ENCODE peak calls at places on chromosomes 3 and 15, in seven cellular contexts. One of them, this sample, is unnamed.

GRCh38 chr3:186359078-186359477 is 3.0 kb downstream of the DGKG start:
- DNase-seq in lower lobe of right lung: no peak
- DNase-seq in Peyer's patch: no peak
- DNase-seq in SK-N-SH: no peak
- DNase-seq in endodermal cell: no peak
- DNase-seq in AG09309: no peak
- DNase-seq in ovary: no peak
- DNase-seq in this sample: no peak

GRCh38 chr15:84862214-84862975 is 22.1 kb upstream of the SLC28A1 start:
- DNase-seq in Peyer's patch: no peak
- DNase-seq in endodermal cell: no peak
- DNase-seq in AG09309: no peak
- DNase-seq in SK-N-SH: no peak
- DNase-seq in lower lobe of right lung: no peak
- DNase-seq in ovary: no peak
- DNase-seq in this sample: no peak

GRCh38 chr3:71690222-71690821 is 34.9 kb downstream of the EIF4E3 start:
- DNase-seq in ovary: peak
- DNase-seq in Peyer's patch: no peak
- DNase-seq in endodermal cell: no peak
- DNase-seq in AG09309: peak
- DNase-seq in lower lobe of right lung: no peak
- DNase-seq in SK-N-SH: no peak
- DNase-seq in this sample: no peak

GRCh38 chr15:95843241-95843851 is 487.2 kb upstream of the NR2F2 start:
- DNase-seq in endodermal cell: no peak
- DNase-seq in ovary: no peak
- DNase-seq in lower lobe of right lung: no peak
- DNase-seq in SK-N-SH: no peak
- DNase-seq in AG09309: peak
- DNase-seq in Peyer's patch: no peak
- DNase-seq in this sample: no peak

GRCh38 chr15:41182266-41182665 is 48.3 kb downstream of the EXD1 start:
- DNase-seq in ovary: no peak
- DNase-seq in endodermal cell: no peak
- DNase-seq in SK-N-SH: no peak
- DNase-seq in lower lobe of right lung: no peak
- DNase-seq in AG09309: no peak
- DNase-seq in Peyer's patch: no peak
- DNase-seq in this sample: no peak

GRCh38 chr3:188389711-188390346 is 235.9 kb downstream of the LPP start:
- DNase-seq in ovary: no peak
- DNase-seq in AG09309: no peak
- DNase-seq in endodermal cell: no peak
- DNase-seq in lower lobe of right lung: no peak
- DNase-seq in Peyer's patch: no peak
- DNase-seq in SK-N-SH: no peak
- DNase-seq in this sample: peak

GRCh38 chr3:99883138-99883461 is 65.4 kb downstream of the CMSS1 start:
- DNase-seq in ovary: no peak
- DNase-seq in AG09309: no peak
- DNase-seq in SK-N-SH: no peak
- DNase-seq in endodermal cell: no peak
- DNase-seq in lower lobe of right lung: no peak
- DNase-seq in Peyer's patch: no peak
- DNase-seq in this sample: no peak

GRCh38 chr3:112059497-112059896 is 25.0 kb downstream of the TMPRSS7 start:
- DNase-seq in SK-N-SH: no peak
- DNase-seq in ovary: no peak
- DNase-seq in lower lobe of right lung: no peak
- DNase-seq in Peyer's patch: no peak
- DNase-seq in AG09309: no peak
- DNase-seq in endodermal cell: no peak
- DNase-seq in this sample: no peak

GRCh38 chr15:78292219-78292618 is 7.2 kb downstream of the SKIC8 start:
- DNase-seq in SK-N-SH: no peak
- DNase-seq in AG09309: no peak
- DNase-seq in ovary: no peak
- DNase-seq in endodermal cell: no peak
- DNase-seq in Peyer's patch: no peak
- DNase-seq in lower lobe of right lung: no peak
- DNase-seq in this sample: no peak

GRCh38 chr15:29770796-29771195 is 51.5 kb downstream of the TJP1 start:
- DNase-seq in AG09309: no peak
- DNase-seq in Peyer's patch: no peak
- DNase-seq in endodermal cell: no peak
- DNase-seq in ovary: no peak
- DNase-seq in SK-N-SH: no peak
- DNase-seq in lower lobe of right lung: no peak
- DNase-seq in this sample: no peak

GRCh38 chr3:12235691-12236090 is 53.2 kb upstream of the PPARG start:
- DNase-seq in Peyer's patch: no peak
- DNase-seq in SK-N-SH: no peak
- DNase-seq in ovary: no peak
- DNase-seq in lower lobe of right lung: no peak
- DNase-seq in endodermal cell: no peak
- DNase-seq in AG09309: no peak
- DNase-seq in this sample: no peak

GRCh38 chr15:64630403-64631107 is 144.8 kb downstream of the RBPMS2 start:
- DNase-seq in SK-N-SH: no peak
- DNase-seq in Peyer's patch: no peak
- DNase-seq in endodermal cell: no peak
- DNase-seq in lower lobe of right lung: no peak
- DNase-seq in AG09309: no peak
- DNase-seq in ovary: no peak
- DNase-seq in this sample: no peak

GRCh38 chr3:72413228-72413627 is 435.0 kb downstream of the SHQ1 start:
- DNase-seq in endodermal cell: no peak
- DNase-seq in AG09309: no peak
- DNase-seq in SK-N-SH: no peak
- DNase-seq in ovary: no peak
- DNase-seq in lower lobe of right lung: no peak
- DNase-seq in Peyer's patch: no peak
- DNase-seq in this sample: no peak

GRCh38 chr3:146256851-146257486 is 6.1 kb upstream of the PLSCR4 start:
- DNase-seq in Peyer's patch: no peak
- DNase-seq in AG09309: no peak
- DNase-seq in ovary: no peak
- DNase-seq in lower lobe of right lung: no peak
- DNase-seq in SK-N-SH: no peak
- DNase-seq in endodermal cell: peak
- DNase-seq in this sample: no peak

GRCh38 chr3:17166369-17166768 is 281.6 kb downstream of the PLCL2 start:
- DNase-seq in AG09309: no peak
- DNase-seq in SK-N-SH: no peak
- DNase-seq in lower lobe of right lung: no peak
- DNase-seq in ovary: no peak
- DNase-seq in endodermal cell: no peak
- DNase-seq in Peyer's patch: no peak
- DNase-seq in this sample: no peak

GRCh38 chr3:175413926-175414325 is 554.8 kb downstream of the NAALADL2 start:
- DNase-seq in AG09309: no peak
- DNase-seq in lower lobe of right lung: no peak
- DNase-seq in Peyer's patch: no peak
- DNase-seq in endodermal cell: no peak
- DNase-seq in ovary: no peak
- DNase-seq in SK-N-SH: no peak
- DNase-seq in this sample: no peak

GRCh38 chr15:101029971-101030661 is 111.0 kb downstream of the LRRK1 start:
- DNase-seq in lower lobe of right lung: no peak
- DNase-seq in endodermal cell: peak
- DNase-seq in SK-N-SH: no peak
- DNase-seq in Peyer's patch: no peak
- DNase-seq in ovary: peak
- DNase-seq in AG09309: no peak
- DNase-seq in this sample: no peak

GRCh38 chr3:163273694-163274093 is 1777.1 kb downstream of the OTOL1 start:
- DNase-seq in endodermal cell: no peak
- DNase-seq in ovary: no peak
- DNase-seq in SK-N-SH: no peak
- DNase-seq in Peyer's patch: no peak
- DNase-seq in AG09309: no peak
- DNase-seq in lower lobe of right lung: no peak
- DNase-seq in this sample: no peak

GRCh38 chr15:76235186-76235826 is 76.0 kb downstream of the ETFA start:
- DNase-seq in ovary: no peak
- DNase-seq in SK-N-SH: peak
- DNase-seq in endodermal cell: no peak
- DNase-seq in AG09309: peak
- DNase-seq in Peyer's patch: no peak
- DNase-seq in lower lobe of right lung: no peak
- DNase-seq in this sample: no peak

GRCh38 chr3:123375014-123375940 is 73.6 kb downstream of the ADCY5 start:
- DNase-seq in SK-N-SH: no peak
- DNase-seq in endodermal cell: peak
- DNase-seq in AG09309: no peak
- DNase-seq in lower lobe of right lung: no peak
- DNase-seq in Peyer's patch: peak
- DNase-seq in ovary: peak
- DNase-seq in this sample: no peak

GRCh38 chr3:160006282-160007163 is 17.9 kb downstream of the IL12A start:
- DNase-seq in ovary: no peak
- DNase-seq in lower lobe of right lung: no peak
- DNase-seq in Peyer's patch: no peak
- DNase-seq in endodermal cell: peak
- DNase-seq in SK-N-SH: peak
- DNase-seq in AG09309: peak
- DNase-seq in this sample: no peak

GRCh38 chr3:160001154-160001760 is 12.6 kb downstream of the IL12A start:
- DNase-seq in Peyer's patch: no peak
- DNase-seq in ovary: no peak
- DNase-seq in AG09309: no peak
- DNase-seq in endodermal cell: no peak
- DNase-seq in SK-N-SH: no peak
- DNase-seq in lower lobe of right lung: no peak
- DNase-seq in this sample: no peak

GRCh38 chr3:160005004-160005403 is 16.4 kb downstream of the IL12A start:
- DNase-seq in lower lobe of right lung: no peak
- DNase-seq in ovary: no peak
- DNase-seq in Peyer's patch: no peak
- DNase-seq in endodermal cell: no peak
- DNase-seq in AG09309: no peak
- DNase-seq in SK-N-SH: no peak
- DNase-seq in this sample: no peak

GRCh38 chr3:160001850-160002623 is 13.4 kb downstream of the IL12A start:
- DNase-seq in endodermal cell: no peak
- DNase-seq in SK-N-SH: no peak
- DNase-seq in ovary: no peak
- DNase-seq in lower lobe of right lung: no peak
- DNase-seq in AG09309: no peak
- DNase-seq in Peyer's patch: no peak
- DNase-seq in this sample: no peak

GRCh38 chr3:160003520-160004128 is 15.0 kb downstream of the IL12A start:
- DNase-seq in Peyer's patch: peak
- DNase-seq in SK-N-SH: peak
- DNase-seq in lower lobe of right lung: peak
- DNase-seq in endodermal cell: peak
- DNase-seq in AG09309: no peak
- DNase-seq in ovary: no peak
- DNase-seq in this sample: peak
- TF ChIP-seq CTCF in Peyer's patch: peak
- TF ChIP-seq CTCF in SK-N-SH: peak
- TF ChIP-seq CTCF in lower lobe of right lung: peak
- TF ChIP-seq CTCF in endodermal cell: peak
- TF ChIP-seq CTCF in AG09309: peak
- TF ChIP-seq CTCF in ovary: no peak
- TF ChIP-seq CTCF in this sample: no peak

GRCh38 chr15:80203361-80203885 is 48.6 kb downstream of the CTXND1 start:
- DNase-seq in endodermal cell: peak
- DNase-seq in AG09309: no peak
- DNase-seq in lower lobe of right lung: no peak
- DNase-seq in Peyer's patch: no peak
- DNase-seq in ovary: no peak
- DNase-seq in SK-N-SH: no peak
- DNase-seq in this sample: no peak
- TF ChIP-seq CTCF in endodermal cell: peak
- TF ChIP-seq CTCF in AG09309: no peak
- TF ChIP-seq CTCF in lower lobe of right lung: no peak
- TF ChIP-seq CTCF in Peyer's patch: no peak
- TF ChIP-seq CTCF in ovary: no peak
- TF ChIP-seq CTCF in SK-N-SH: no peak
- TF ChIP-seq CTCF in this sample: no peak

DNA sequence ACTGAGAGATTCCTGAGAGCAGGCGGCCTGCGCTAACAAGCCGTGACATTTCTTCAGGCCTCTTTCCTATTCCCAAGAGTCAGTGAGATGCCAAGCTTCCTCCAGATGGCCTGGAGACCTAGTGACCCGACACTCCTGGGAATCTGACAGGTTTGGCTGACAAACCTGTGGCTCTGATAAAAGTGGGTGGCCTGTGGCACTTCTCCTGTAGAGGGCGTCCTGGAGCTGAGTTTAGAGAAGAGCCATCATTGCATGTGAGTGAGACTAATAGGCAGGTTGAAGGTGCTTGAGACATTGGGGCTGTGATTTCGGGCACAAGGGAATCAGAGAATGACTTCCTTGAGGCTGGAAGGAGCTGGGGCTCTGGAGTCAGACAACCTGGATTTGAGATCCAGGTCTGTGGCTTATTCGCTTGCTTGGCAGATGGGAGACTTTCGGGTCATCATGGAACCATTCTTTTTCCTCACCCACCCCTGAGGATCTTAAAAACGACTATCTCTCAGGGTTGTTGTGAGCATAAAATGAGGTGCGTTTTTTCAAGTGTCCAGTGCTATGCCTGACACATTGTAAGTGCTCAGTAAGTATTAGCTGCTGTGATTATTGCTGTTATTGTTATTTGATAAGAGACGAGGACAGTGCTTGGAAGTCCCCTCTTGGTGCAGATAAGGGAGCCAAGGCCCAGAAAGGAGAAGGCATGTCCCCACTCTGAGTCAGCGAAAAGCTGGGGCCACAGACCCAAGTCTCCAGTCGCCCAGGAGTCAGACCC is 77.2 kb downstream of the SCN10A start:
- DNase-seq in ovary: no peak
- DNase-seq in endodermal cell: peak
- DNase-seq in lower lobe of right lung: no peak
- DNase-seq in AG09309: no peak
- DNase-seq in Peyer's patch: no peak
- DNase-seq in SK-N-SH: peak
- DNase-seq in this sample: no peak
- TF ChIP-seq CTCF in ovary: no peak
- TF ChIP-seq CTCF in endodermal cell: peak
- TF ChIP-seq CTCF in lower lobe of right lung: peak
- TF ChIP-seq CTCF in AG09309: peak
- TF ChIP-seq CTCF in Peyer's patch: no peak
- TF ChIP-seq CTCF in SK-N-SH: peak
- TF ChIP-seq CTCF in this sample: no peak

DNA sequence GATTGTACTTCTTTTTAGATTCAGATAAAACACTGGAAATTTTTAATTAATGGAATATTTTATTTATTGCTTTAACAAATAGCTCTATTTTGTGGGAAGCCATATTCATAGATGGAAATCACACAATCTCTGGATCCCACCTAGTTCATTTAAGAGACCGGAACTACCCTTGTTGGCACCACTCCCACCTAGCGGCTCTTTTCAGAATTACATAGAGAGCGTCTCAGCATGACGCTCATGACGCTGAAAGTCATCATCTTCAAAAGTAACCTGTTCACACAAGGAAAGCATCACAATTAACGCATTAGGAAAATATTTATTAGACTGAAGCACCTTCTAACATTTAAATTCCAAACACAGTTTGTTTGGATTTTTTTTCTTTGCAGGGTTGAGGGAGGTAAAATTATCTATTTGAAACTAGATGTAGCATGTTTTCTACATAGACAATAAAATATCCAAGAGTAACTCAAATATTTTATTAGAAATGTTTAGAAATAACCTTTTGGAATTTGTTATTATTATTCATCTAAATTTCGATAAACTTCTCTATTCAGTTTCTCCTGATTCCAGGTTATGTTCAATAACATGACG is 214.9 kb upstream of the ARRDC4 start:
- DNase-seq in AG09309: no peak
- DNase-seq in Peyer's patch: no peak
- DNase-seq in ovary: no peak
- DNase-seq in lower lobe of right lung: no peak
- DNase-seq in SK-N-SH: peak
- DNase-seq in endodermal cell: peak
- DNase-seq in this sample: no peak
- TF ChIP-seq CTCF in AG09309: peak
- TF ChIP-seq CTCF in Peyer's patch: peak
- TF ChIP-seq CTCF in ovary: no peak
- TF ChIP-seq CTCF in lower lobe of right lung: peak
- TF ChIP-seq CTCF in SK-N-SH: peak
- TF ChIP-seq CTCF in endodermal cell: peak
- TF ChIP-seq CTCF in this sample: no peak